ENCODE peak calls at places on chromosomes 7 and 10, in ten cellular contexts. One of them, this sample, is unnamed.

GRCh38 chr7:35848728-35849127 is 47.9 kb downstream of the SEPTIN7 start:
- DNase-seq in HCT116: no peak
- DNase-seq in IMR-90: no peak
- DNase-seq in stomach: no peak
- DNase-seq in body of pancreas: no peak
- DNase-seq in ovary: no peak
- DNase-seq in tibial nerve: no peak
- DNase-seq in transverse colon: no peak
- DNase-seq in breast epithelium: no peak
- DNase-seq in K562: no peak
- DNase-seq in this sample: no peak

GRCh38 chr7:13846386-13846785 is 143.1 kb downstream of the ETV1 start:
- DNase-seq in K562: no peak
- DNase-seq in IMR-90: no peak
- DNase-seq in tibial nerve: no peak
- DNase-seq in stomach: no peak
- DNase-seq in breast epithelium: no peak
- DNase-seq in transverse colon: no peak
- DNase-seq in HCT116: no peak
- DNase-seq in body of pancreas: no peak
- DNase-seq in ovary: no peak
- DNase-seq in this sample: no peak

GRCh38 chr10:131841669-131842139 is 59.1 kb upstream of the PPP2R2D start:
- DNase-seq in HCT116: no peak
- DNase-seq in transverse colon: no peak
- DNase-seq in IMR-90: no peak
- DNase-seq in tibial nerve: no peak
- DNase-seq in breast epithelium: peak; percentile 46
- DNase-seq in ovary: no peak
- DNase-seq in body of pancreas: no peak
- DNase-seq in K562: no peak
- DNase-seq in stomach: no peak
- DNase-seq in this sample: peak; percentile 39

GRCh38 chr7:128003787-128004186 is 27.4 kb downstream of the LRRC4 start:
- DNase-seq in IMR-90: no peak
- DNase-seq in K562: no peak
- DNase-seq in body of pancreas: no peak
- DNase-seq in transverse colon: no peak
- DNase-seq in HCT116: no peak
- DNase-seq in breast epithelium: no peak
- DNase-seq in tibial nerve: no peak
- DNase-seq in stomach: no peak
- DNase-seq in ovary: no peak
- DNase-seq in this sample: no peak

GRCh38 chr10:10094700-10095099 is 923.0 kb upstream of the CELF2 start:
- DNase-seq in body of pancreas: no peak
- DNase-seq in stomach: no peak
- DNase-seq in transverse colon: no peak
- DNase-seq in HCT116: no peak
- DNase-seq in breast epithelium: no peak
- DNase-seq in ovary: no peak
- DNase-seq in K562: no peak
- DNase-seq in IMR-90: peak; percentile 9
- DNase-seq in tibial nerve: no peak
- DNase-seq in this sample: no peak

GRCh38 chr10:33559105-33559504 is 224.6 kb upstream of the NRP1 start:
- DNase-seq in ovary: no peak
- DNase-seq in body of pancreas: no peak
- DNase-seq in stomach: no peak
- DNase-seq in HCT116: no peak
- DNase-seq in breast epithelium: no peak
- DNase-seq in transverse colon: no peak
- DNase-seq in IMR-90: peak; percentile 79
- DNase-seq in tibial nerve: no peak
- DNase-seq in K562: no peak
- DNase-seq in this sample: no peak

GRCh38 chr7:132437730-132438129 is 138.5 kb downstream of the PLXNA4 start:
- DNase-seq in ovary: no peak
- DNase-seq in body of pancreas: no peak
- DNase-seq in stomach: no peak
- DNase-seq in transverse colon: no peak
- DNase-seq in HCT116: no peak
- DNase-seq in breast epithelium: no peak
- DNase-seq in K562: no peak
- DNase-seq in tibial nerve: no peak
- DNase-seq in IMR-90: no peak
- DNase-seq in this sample: no peak

GRCh38 chr10:21482821-21483220 is 42.7 kb downstream of the SKIDA1 start:
- DNase-seq in ovary: no peak
- DNase-seq in stomach: no peak
- DNase-seq in transverse colon: no peak
- DNase-seq in K562: no peak
- DNase-seq in tibial nerve: no peak
- DNase-seq in HCT116: no peak
- DNase-seq in breast epithelium: no peak
- DNase-seq in body of pancreas: no peak
- DNase-seq in IMR-90: no peak
- DNase-seq in this sample: no peak

GRCh38 chr10:58531084-58531695 is 18.5 kb downstream of the BICC1 start:
- DNase-seq in ovary: no peak
- DNase-seq in HCT116: peak; percentile 57
- DNase-seq in body of pancreas: peak; percentile 68
- DNase-seq in K562: peak; percentile 45
- DNase-seq in IMR-90: peak; percentile 76
- DNase-seq in breast epithelium: no peak
- DNase-seq in tibial nerve: no peak
- DNase-seq in transverse colon: peak; percentile 61
- DNase-seq in stomach: peak; percentile 52
- DNase-seq in this sample: no peak

GRCh38 chr7:155449008-155449879 is 8.7 kb upstream of the EN2 start:
- DNase-seq in stomach: no peak
- DNase-seq in tibial nerve: no peak
- DNase-seq in ovary: no peak
- DNase-seq in IMR-90: no peak
- DNase-seq in transverse colon: no peak
- DNase-seq in body of pancreas: no peak
- DNase-seq in K562: no peak
- DNase-seq in breast epithelium: no peak
- DNase-seq in HCT116: no peak
- DNase-seq in this sample: no peak

GRCh38 chr10:29353291-29353690 is 64.4 kb downstream of the LYZL1 start:
- DNase-seq in stomach: no peak
- DNase-seq in tibial nerve: no peak
- DNase-seq in K562: no peak
- DNase-seq in transverse colon: no peak
- DNase-seq in IMR-90: peak; percentile 13
- DNase-seq in breast epithelium: no peak
- DNase-seq in HCT116: no peak
- DNase-seq in ovary: no peak
- DNase-seq in body of pancreas: no peak
- DNase-seq in this sample: no peak

GRCh38 chr10:12828736-12829135 is 172.8 kb downstream of the CCDC3 start:
- DNase-seq in stomach: no peak
- DNase-seq in ovary: no peak
- DNase-seq in IMR-90: no peak
- DNase-seq in K562: no peak
- DNase-seq in HCT116: no peak
- DNase-seq in transverse colon: no peak
- DNase-seq in breast epithelium: no peak
- DNase-seq in body of pancreas: no peak
- DNase-seq in tibial nerve: no peak
- DNase-seq in this sample: no peak

GRCh38 chr10:84743483-84743882 is 415.1 kb downstream of the CCSER2 start:
- DNase-seq in breast epithelium: no peak
- DNase-seq in stomach: no peak
- DNase-seq in transverse colon: no peak
- DNase-seq in tibial nerve: no peak
- DNase-seq in body of pancreas: no peak
- DNase-seq in ovary: no peak
- DNase-seq in IMR-90: no peak
- DNase-seq in K562: no peak
- DNase-seq in HCT116: peak; percentile 2
- DNase-seq in this sample: no peak

GRCh38 chr7:133354546-133355324 is 101.9 kb downstream of the EXOC4 start:
- DNase-seq in K562: no peak
- DNase-seq in stomach: no peak
- DNase-seq in ovary: no peak
- DNase-seq in HCT116: no peak
- DNase-seq in tibial nerve: no peak
- DNase-seq in transverse colon: no peak
- DNase-seq in breast epithelium: no peak
- DNase-seq in IMR-90: peak; percentile 80
- DNase-seq in body of pancreas: no peak
- DNase-seq in this sample: no peak

GRCh38 chr7:151876899-151877777 is at the start of gene PRKAG2:
- DNase-seq in IMR-90: no peak
- DNase-seq in stomach: peak; percentile 76
- DNase-seq in HCT116: no peak
- DNase-seq in tibial nerve: peak; percentile 61
- DNase-seq in ovary: peak; percentile 77
- DNase-seq in breast epithelium: no peak
- DNase-seq in transverse colon: peak; percentile 75
- DNase-seq in K562: peak; percentile 65
- DNase-seq in body of pancreas: peak; percentile 76
- DNase-seq in this sample: peak; percentile 77

GRCh38 chr10:73368238-73368637 is 9.6 kb upstream of the CFAP70 start:
- DNase-seq in stomach: no peak
- DNase-seq in breast epithelium: no peak
- DNase-seq in body of pancreas: no peak
- DNase-seq in IMR-90: no peak
- DNase-seq in ovary: no peak
- DNase-seq in K562: no peak
- DNase-seq in HCT116: no peak
- DNase-seq in tibial nerve: no peak
- DNase-seq in transverse colon: no peak
- DNase-seq in this sample: no peak

GRCh38 chr10:119161680-119162079 is 3.8 kb downstream of the SFXN4 start:
- DNase-seq in tibial nerve: no peak
- DNase-seq in IMR-90: peak; percentile 76
- DNase-seq in body of pancreas: no peak
- DNase-seq in HCT116: no peak
- DNase-seq in breast epithelium: no peak
- DNase-seq in K562: peak; percentile 57
- DNase-seq in stomach: no peak
- DNase-seq in ovary: no peak
- DNase-seq in transverse colon: no peak
- DNase-seq in this sample: no peak
- TF ChIP-seq CTCF in tibial nerve: no peak
- TF ChIP-seq CTCF in IMR-90: peak; percentile 28
- TF ChIP-seq CTCF in body of pancreas: peak; percentile 16
- TF ChIP-seq CTCF in HCT116: no peak
- TF ChIP-seq CTCF in breast epithelium: no peak
- TF ChIP-seq CTCF in K562: no peak
- TF ChIP-seq CTCF in stomach: no peak
- TF ChIP-seq CTCF in ovary: no peak
- TF ChIP-seq CTCF in transverse colon: peak; percentile 11
- TF ChIP-seq CTCF in this sample: no peak

DNA sequence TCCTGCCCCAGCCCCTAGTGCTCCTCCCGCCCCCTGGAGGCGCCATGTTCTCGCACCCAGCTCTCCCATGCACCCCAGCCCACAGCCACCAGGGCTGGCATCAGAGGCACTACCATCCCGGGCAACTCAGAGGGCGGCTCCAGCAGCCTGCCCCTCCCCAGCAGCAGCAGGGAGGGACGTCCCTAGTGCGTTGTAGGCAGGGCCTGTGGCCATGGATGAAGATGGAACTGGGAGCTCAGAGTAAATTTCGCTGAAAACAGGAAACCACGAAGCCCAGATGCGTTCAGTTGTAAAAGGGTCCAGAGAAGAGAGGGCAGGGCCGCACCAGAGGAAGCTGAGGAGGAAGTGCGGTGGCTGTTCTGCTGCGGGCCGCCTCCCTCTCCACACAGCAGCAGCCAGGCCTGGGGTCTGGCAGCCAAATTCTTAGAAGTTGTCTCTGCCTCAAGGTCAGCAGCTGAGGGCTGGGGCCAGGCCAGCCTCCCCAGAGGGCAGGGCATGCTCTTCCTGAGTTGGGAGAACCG is 24.6 kb downstream of the VSIR start:
- DNase-seq in K562: peak; percentile 42
- DNase-seq in IMR-90: no peak
- DNase-seq in breast epithelium: no peak
- DNase-seq in transverse colon: peak; percentile 80
- DNase-seq in HCT116: no peak
- DNase-seq in stomach: peak; percentile 62
- DNase-seq in tibial nerve: peak; percentile 49
- DNase-seq in ovary: peak; percentile 89
- DNase-seq in body of pancreas: no peak
- DNase-seq in this sample: peak; percentile 93
- TF ChIP-seq POLR2A in K562: no peak
- TF ChIP-seq POLR2A in IMR-90: no peak
- TF ChIP-seq POLR2A in breast epithelium: no peak
- TF ChIP-seq POLR2A in transverse colon: peak; percentile 37
- TF ChIP-seq POLR2A in HCT116: no peak
- TF ChIP-seq POLR2A in stomach: no peak
- TF ChIP-seq POLR2A in tibial nerve: no peak
- TF ChIP-seq POLR2A in ovary: no peak
- TF ChIP-seq POLR2A in body of pancreas: no peak
- TF ChIP-seq POLR2A in this sample: no peak

GRCh38 chr10:102564209-102564834 is 60.5 kb downstream of the SUFU start:
- DNase-seq in K562: no peak
- DNase-seq in transverse colon: no peak
- DNase-seq in tibial nerve: no peak
- DNase-seq in HCT116: no peak
- DNase-seq in ovary: no peak
- DNase-seq in IMR-90: no peak
- DNase-seq in body of pancreas: no peak
- DNase-seq in breast epithelium: no peak
- DNase-seq in stomach: no peak
- DNase-seq in this sample: peak; percentile 31
- H3K27ac ChIP-seq in K562: no peak overlapping the region
- H3K27ac ChIP-seq in transverse colon: no peak overlapping the region
- H3K27ac ChIP-seq in tibial nerve: no peak overlapping the region
- H3K27ac ChIP-seq in HCT116: no peak overlapping the region
- H3K27ac ChIP-seq in ovary: no peak overlapping the region
- H3K27ac ChIP-seq in IMR-90: no peak overlapping the region
- H3K27ac ChIP-seq in body of pancreas: no peak overlapping the region
- H3K27ac ChIP-seq in breast epithelium: no peak overlapping the region
- H3K27ac ChIP-seq in stomach: no peak overlapping the region
- H3K27ac ChIP-seq in this sample: no peak overlapping the region

DNA sequence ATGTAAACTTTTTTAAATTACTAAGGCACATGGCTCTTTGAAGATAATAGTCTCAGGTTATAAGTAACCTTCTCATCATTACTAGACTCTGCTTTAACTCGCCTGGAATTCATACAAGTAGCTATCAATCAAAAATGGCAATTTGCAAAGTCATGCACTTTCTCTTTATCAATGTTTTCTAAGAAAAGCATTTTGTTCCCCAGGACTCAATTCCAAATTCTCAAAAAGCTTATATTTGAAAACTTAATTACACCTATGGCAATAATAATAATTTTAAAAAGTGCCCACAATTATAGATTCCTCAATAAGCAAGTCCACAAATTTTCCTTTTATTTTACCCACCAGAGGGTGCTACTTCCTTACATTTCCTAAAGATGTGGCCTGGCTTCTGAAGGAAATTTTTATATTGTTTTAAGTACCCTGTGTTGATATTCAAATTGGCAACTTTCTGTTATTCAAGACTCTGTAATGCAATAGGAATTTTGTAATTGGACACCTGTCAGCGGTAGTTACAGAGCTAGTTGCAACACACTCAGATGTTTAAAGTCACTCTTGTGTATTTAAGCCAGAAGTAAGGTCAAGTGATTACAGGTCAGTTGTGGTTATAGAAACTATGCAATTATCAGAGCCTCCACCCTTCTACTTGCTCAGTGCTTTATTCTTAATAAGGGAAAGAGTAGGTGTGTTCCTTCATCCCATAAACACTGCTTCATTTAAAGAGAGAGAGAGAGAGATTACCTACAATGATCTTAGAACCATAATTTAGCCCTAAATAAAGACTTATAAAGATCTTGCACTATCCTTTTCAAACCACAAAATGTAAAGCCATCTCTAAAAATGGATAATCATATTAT is 47.1 kb upstream of the HYAL4 start:
- DNase-seq in HCT116: peak; percentile 66
- DNase-seq in K562: peak; percentile 27
- DNase-seq in tibial nerve: no peak
- DNase-seq in stomach: no peak
- DNase-seq in IMR-90: peak; percentile 78
- DNase-seq in breast epithelium: no peak
- DNase-seq in body of pancreas: no peak
- DNase-seq in ovary: no peak
- DNase-seq in transverse colon: no peak
- DNase-seq in this sample: no peak
- TF ChIP-seq CTCF in HCT116: peak; percentile 85
- TF ChIP-seq CTCF in K562: peak; percentile 42
- TF ChIP-seq CTCF in tibial nerve: peak; percentile 57
- TF ChIP-seq CTCF in stomach: peak; percentile 43
- TF ChIP-seq CTCF in IMR-90: peak; percentile 61
- TF ChIP-seq CTCF in breast epithelium: peak; percentile 51
- TF ChIP-seq CTCF in body of pancreas: peak; percentile 79
- TF ChIP-seq CTCF in ovary: peak; percentile 48
- TF ChIP-seq CTCF in transverse colon: peak; percentile 70
- TF ChIP-seq CTCF in this sample: peak; percentile 68